ENCODE peak calls at places on chromosomes 1 and 21, in eight cellular contexts. C is GM18507; W is amygdala; N is osteoblast; X is CD8-positive, alpha-beta T cell; Z is cerebellar cortex; V is ELR; Q is GM23248. H is an unnamed sample.

GRCh38 chr1:246126580-246126979 is 380.5 kb downstream of the SMYD3 start:
- DNase-seq in C (no peak), W (no peak), N (no peak), X (no peak), Z (no peak), V (no peak), Q (no peak), H (no peak)

GRCh38 chr21:27681841-27682240 is 715.0 kb upstream of the ADAMTS5 start:
- DNase-seq in C (no peak), W (no peak), N (peak; percentile 25), X (no peak), Z (no peak), V (peak; percentile 71), Q (peak; percentile 46), H (no peak)

GRCh38 chr1:226357416-226357815 is 48.5 kb upstream of the LIN9 start:
- DNase-seq in C (no peak), W (no peak), N (no peak), X (no peak), Z (no peak), V (no peak), Q (no peak), H (no peak)

GRCh38 chr1:211155040-211155439 is 21.1 kb upstream of the KCNH1 start:
- DNase-seq in C (no peak), W (no peak), N (no peak), X (no peak), Z (no peak), V (no peak), Q (no peak), H (no peak)

GRCh38 chr21:31354604-31355443 is 10.8 kb upstream of the TIAM1 start:
- DNase-seq in C (no peak), W (no peak), N (peak; percentile 66), X (peak; percentile 75), Z (no peak), V (peak; percentile 81), Q (peak; percentile 94), H (peak; percentile 98)

GRCh38 chr1:229479660-229480399 is 28.3 kb downstream of the NUP133 start:
- DNase-seq in C (peak; percentile 39), W (no peak), N (no peak), X (no peak), Z (no peak), V (no peak), Q (no peak), H (no peak)

GRCh38 chr1:111992396-111992985 is 3.0 kb upstream of the KCND3 start:
- DNase-seq in C (no peak), W (no peak), N (no peak), X (no peak), Z (peak; percentile 64), V (no peak), Q (peak; percentile 36), H (no peak)

GRCh38 chr1:85544689-85545203 is 35.8 kb upstream of the CCN1 start:
- DNase-seq in C (no peak), W (no peak), N (no peak), X (no peak), Z (no peak), V (peak; percentile 39), Q (peak; percentile 62), H (no peak)

GRCh38 chr1:47876587-47876963 is 120.6 kb downstream of the TRABD2B start:
- DNase-seq in C (no peak), W (no peak), N (no peak), X (no peak), Z (no peak), V (no peak), Q (no peak), H (no peak)

GRCh38 chr1:38138498-38139233 is 92.1 kb upstream of the POU3F1 start:
- DNase-seq in C (no peak), W (peak; percentile 46), N (peak; percentile 99), X (no peak), Z (peak; percentile 77), V (peak; percentile 96), Q (peak; percentile 99), H (peak; percentile 43)

GRCh38 chr21:45256912-45257672 is 30.6 kb downstream of the POFUT2 start:
- DNase-seq in C (no peak), W (no peak), N (peak; percentile 78), X (no peak), Z (no peak), V (no peak), Q (no peak), H (no peak)

GRCh38 chr1:12809933-12810332 is 18.7 kb downstream of the PRAMEF1 start:
- DNase-seq in C (no peak), W (no peak), N (no peak), X (no peak), Z (no peak), V (no peak), Q (no peak), H (no peak)

GRCh38 chr1:36481091-36481490 is 1.6 kb downstream of the CSF3R start:
- DNase-seq in C (no peak), W (no peak), N (no peak), X (no peak), Z (no peak), V (no peak), Q (no peak), H (no peak)

GRCh38 chr1:48493970-48494769 is 22.2 kb upstream of the SPATA6 start:
- DNase-seq in C (no peak), W (peak; percentile 50), N (peak; percentile 88), X (no peak), Z (no peak), V (peak; percentile 15), Q (peak; percentile 93), H (no peak)

GRCh38 chr1:167748901-167749300 is 27.1 kb downstream of the MPZL1 start:
- DNase-seq in C (no peak), W (no peak), N (no peak), X (no peak), Z (no peak), V (peak; percentile 15), Q (peak; percentile 42), H (no peak)

GRCh38 chr1:199979071-199979470 is 48.4 kb upstream of the NR5A2 start:
- DNase-seq in C (no peak), W (no peak), N (no peak), X (no peak), Z (no peak), V (no peak), Q (no peak), H (no peak)

GRCh38 chr1:24903955-24904730 is 25.9 kb downstream of the RUNX3 start:
- DNase-seq in C (no peak), W (no peak), N (peak; percentile 79), X (peak; percentile 9), Z (no peak), V (no peak), Q (no peak), H (no peak)

GRCh38 chr1:25641931-25642611 is 25.5 kb downstream of the MAN1C1 start:
- DNase-seq in C (no peak), W (no peak), N (no peak), X (no peak), Z (peak; percentile 50), V (no peak), Q (peak; percentile 67), H (no peak)

GRCh38 chr21:14114251-14114650 is 96.5 kb downstream of the LIPI start:
- DNase-seq in C (no peak), W (no peak), N (no peak), X (no peak), Z (no peak), V (no peak), Q (no peak), H (no peak)

GRCh38 chr1:236120725-236121153 is 21.6 kb upstream of the GPR137B start:
- DNase-seq in C (no peak), W (no peak), N (no peak), X (no peak), Z (no peak), V (no peak), Q (no peak), H (no peak)

GRCh38 chr1:112060266-112060665 is 70.8 kb upstream of the KCND3 start:
- DNase-seq in C (no peak), W (no peak), N (no peak), X (no peak), Z (peak; percentile 21), V (no peak), Q (no peak), H (no peak)

GRCh38 chr1:163528710-163529348 is 207.1 kb downstream of the NUF2 start:
- DNase-seq in C (no peak), W (no peak), N (no peak), X (no peak), Z (peak; percentile 5), V (peak; percentile 43), Q (peak; percentile 58), H (peak; percentile 13)

GRCh38 chr1:112318698-112319370 is 77.2 kb upstream of the CTTNBP2NL start:
- DNase-seq in C (no peak), W (no peak), N (no peak), X (no peak), Z (no peak), V (no peak), Q (no peak), H (no peak)

H was measured in HCT116.